ENCODE peak calls at places on chromosomes 16 and 17, in four cellular contexts. One of them, this sample, is unnamed.

GRCh38 chr17:2853111-2853721 is 57.0 kb downstream of the RAP1GAP2 start:
- DNase-seq in tibial nerve: no peak
- DNase-seq in fibroblast of pulmonary artery: peak; percentile 39
- DNase-seq in brain microvascular endothelial cell: peak; percentile 30
- DNase-seq in this sample: peak; percentile 49

GRCh38 chr16:89409161-89409711 is 81.1 kb downstream of the ANKRD11 start:
- DNase-seq in fibroblast of pulmonary artery: peak; percentile 38
- DNase-seq in brain microvascular endothelial cell: peak; percentile 14
- DNase-seq in tibial nerve: no peak
- DNase-seq in this sample: no peak

GRCh38 chr16:28531777-28532744 is 6.7 kb downstream of the NUPR1 start:
- DNase-seq in fibroblast of pulmonary artery: no peak
- DNase-seq in brain microvascular endothelial cell: no peak
- DNase-seq in tibial nerve: peak; percentile 83
- DNase-seq in this sample: peak; percentile 22

GRCh38 chr16:12998376-12999085 is 97.1 kb downstream of the SHISA9 start:
- DNase-seq in tibial nerve: no peak
- DNase-seq in brain microvascular endothelial cell: no peak
- DNase-seq in fibroblast of pulmonary artery: no peak
- DNase-seq in this sample: no peak

GRCh38 chr17:41308251-41308917 is 725 bp downstream of the KRTAP16-1 start:
- DNase-seq in brain microvascular endothelial cell: no peak
- DNase-seq in tibial nerve: no peak
- DNase-seq in fibroblast of pulmonary artery: no peak
- DNase-seq in this sample: no peak

GRCh38 chr16:27428035-27428785 is 26.2 kb downstream of the IL21R start:
- DNase-seq in tibial nerve: no peak
- DNase-seq in brain microvascular endothelial cell: no peak
- DNase-seq in fibroblast of pulmonary artery: no peak
- DNase-seq in this sample: no peak

GRCh38 chr16:27969574-27969973 is 93.9 kb downstream of the GSG1L start:
- DNase-seq in brain microvascular endothelial cell: no peak
- DNase-seq in tibial nerve: no peak
- DNase-seq in fibroblast of pulmonary artery: peak; percentile 30
- DNase-seq in this sample: peak; percentile 29

GRCh38 chr16:84081446-84081989 is 35.2 kb downstream of the MBTPS1 start:
- DNase-seq in tibial nerve: no peak
- DNase-seq in brain microvascular endothelial cell: no peak
- DNase-seq in fibroblast of pulmonary artery: no peak
- DNase-seq in this sample: no peak

GRCh38 chr16:87806246-87806607 is 40.4 kb upstream of the KLHDC4 start:
- DNase-seq in fibroblast of pulmonary artery: no peak
- DNase-seq in tibial nerve: no peak
- DNase-seq in brain microvascular endothelial cell: no peak
- DNase-seq in this sample: peak; percentile 27

GRCh38 chr17:40582328-40582901 is 17.1 kb upstream of the CCR7 start:
- DNase-seq in brain microvascular endothelial cell: no peak
- DNase-seq in fibroblast of pulmonary artery: peak; percentile 29
- DNase-seq in tibial nerve: no peak
- DNase-seq in this sample: no peak

GRCh38 chr17:20189322-20189721 is 180.2 kb downstream of the SPECC1 start:
- DNase-seq in fibroblast of pulmonary artery: peak; percentile 14
- DNase-seq in tibial nerve: no peak
- DNase-seq in brain microvascular endothelial cell: peak; percentile 47
- DNase-seq in this sample: peak; percentile 36

GRCh38 chr17:49108318-49108717 is 24.3 kb upstream of the B4GALNT2 start:
- DNase-seq in tibial nerve: no peak
- DNase-seq in brain microvascular endothelial cell: peak; percentile 89
- DNase-seq in fibroblast of pulmonary artery: peak; percentile 60
- DNase-seq in this sample: no peak

GRCh38 chr17:41212524-41213169 is 13.8 kb upstream of the KRTAP9-2 start:
- DNase-seq in fibroblast of pulmonary artery: no peak
- DNase-seq in brain microvascular endothelial cell: no peak
- DNase-seq in tibial nerve: no peak
- DNase-seq in this sample: no peak

GRCh38 chr16:4410335-4411075 is 5.9 kb downstream of the CORO7 start:
- DNase-seq in tibial nerve: no peak
- DNase-seq in fibroblast of pulmonary artery: peak; percentile 91
- DNase-seq in brain microvascular endothelial cell: peak; percentile 67
- DNase-seq in this sample: peak; percentile 99

GRCh38 chr17:66580178-66580577 is 254.7 kb upstream of the CACNG5 start:
- DNase-seq in tibial nerve: no peak
- DNase-seq in brain microvascular endothelial cell: peak; percentile 47
- DNase-seq in fibroblast of pulmonary artery: peak; percentile 40
- DNase-seq in this sample: peak; percentile 89

GRCh38 chr17:63545302-63545928 is 4.9 kb upstream of the DCAF7 start:
- DNase-seq in fibroblast of pulmonary artery: no peak
- DNase-seq in brain microvascular endothelial cell: no peak
- DNase-seq in tibial nerve: no peak
- DNase-seq in this sample: no peak

GRCh38 chr16:67528222-67528869 is at the start of gene RIPOR1:
- DNase-seq in fibroblast of pulmonary artery: no peak
- DNase-seq in brain microvascular endothelial cell: no peak
- DNase-seq in tibial nerve: no peak
- DNase-seq in this sample: no peak

GRCh38 chr17:28380572-28380907 is 9.0 kb downstream of the SARM1 start:
- DNase-seq in fibroblast of pulmonary artery: no peak
- DNase-seq in tibial nerve: no peak
- DNase-seq in brain microvascular endothelial cell: no peak
- DNase-seq in this sample: no peak

GRCh38 chr17:32516450-32516849 is 29.7 kb downstream of the CDK5R1 start:
- DNase-seq in brain microvascular endothelial cell: no peak
- DNase-seq in tibial nerve: no peak
- DNase-seq in fibroblast of pulmonary artery: no peak
- DNase-seq in this sample: no peak

GRCh38 chr17:74455025-74455585 is 11.3 kb upstream of the CD300A start:
- DNase-seq in fibroblast of pulmonary artery: no peak
- DNase-seq in tibial nerve: no peak
- DNase-seq in brain microvascular endothelial cell: no peak
- DNase-seq in this sample: no peak

GRCh38 chr17:60910415-60910814 is 232.8 kb downstream of the BCAS3 start:
- DNase-seq in tibial nerve: no peak
- DNase-seq in fibroblast of pulmonary artery: no peak
- DNase-seq in brain microvascular endothelial cell: no peak
- DNase-seq in this sample: no peak

GRCh38 chr17:5263441-5263840 is 18.6 kb upstream of the RABEP1 start:
- DNase-seq in brain microvascular endothelial cell: no peak
- DNase-seq in fibroblast of pulmonary artery: no peak
- DNase-seq in tibial nerve: no peak
- DNase-seq in this sample: no peak

GRCh38 chr17:63358111-63358839 is 87.8 kb downstream of the CYB561 start:
- DNase-seq in fibroblast of pulmonary artery: peak; percentile 82
- DNase-seq in tibial nerve: no peak
- DNase-seq in brain microvascular endothelial cell: peak; percentile 85
- DNase-seq in this sample: peak; percentile 81

GRCh38 chr16:2277466-2278271 is 9.7 kb upstream of the RNPS1 start:
- DNase-seq in brain microvascular endothelial cell: no peak
- DNase-seq in tibial nerve: no peak
- DNase-seq in fibroblast of pulmonary artery: no peak
- DNase-seq in this sample: no peak

GRCh38 chr16:28140788-28141618 is 70.8 kb downstream of the XPO6 start:
- DNase-seq in brain microvascular endothelial cell: no peak
- DNase-seq in fibroblast of pulmonary artery: peak; percentile 47
- DNase-seq in tibial nerve: no peak
- DNase-seq in this sample: peak; percentile 18

GRCh38 chr16:4537376-4538066 is 1.1 kb downstream of the CDIP1 start:
- DNase-seq in tibial nerve: no peak
- DNase-seq in fibroblast of pulmonary artery: no peak
- DNase-seq in brain microvascular endothelial cell: no peak
- DNase-seq in this sample: peak; percentile 25

GRCh38 chr17:73341350-73342056 is 29.7 kb upstream of the CDC42EP4 start:
- DNase-seq in fibroblast of pulmonary artery: no peak
- DNase-seq in brain microvascular endothelial cell: no peak
- DNase-seq in tibial nerve: no peak
- DNase-seq in this sample: no peak

GRCh38 chr17:59361916-59362810 is 30.7 kb downstream of the YPEL2 start:
- DNase-seq in brain microvascular endothelial cell: peak; percentile 87
- DNase-seq in tibial nerve: no peak
- DNase-seq in fibroblast of pulmonary artery: peak; percentile 72
- DNase-seq in this sample: peak; percentile 95

GRCh38 chr17:74493381-74493833 is 27.0 kb downstream of the CD300A start:
- DNase-seq in tibial nerve: peak; percentile 42
- DNase-seq in fibroblast of pulmonary artery: peak; percentile 74
- DNase-seq in brain microvascular endothelial cell: peak; percentile 63
- DNase-seq in this sample: peak; percentile 54

GRCh38 chr16:87586201-87586782 is 16.0 kb upstream of the JPH3 start:
- DNase-seq in tibial nerve: no peak
- DNase-seq in fibroblast of pulmonary artery: peak; percentile 59
- DNase-seq in brain microvascular endothelial cell: peak; percentile 72
- DNase-seq in this sample: peak; percentile 89

GRCh38 chr17:20159406-20160075 is 150.4 kb downstream of the SPECC1 start:
- DNase-seq in tibial nerve: no peak
- DNase-seq in fibroblast of pulmonary artery: no peak
- DNase-seq in brain microvascular endothelial cell: no peak
- DNase-seq in this sample: peak; percentile 74

GRCh38 chr16:73399486-73399885 is 351.6 kb upstream of the ZFHX3 start:
- DNase-seq in fibroblast of pulmonary artery: no peak
- DNase-seq in brain microvascular endothelial cell: no peak
- DNase-seq in tibial nerve: no peak
- DNase-seq in this sample: no peak

GRCh38 chr16:2490190-2491105 is 15.5 kb downstream of the TBC1D24 start:
- DNase-seq in tibial nerve: no peak
- DNase-seq in brain microvascular endothelial cell: no peak
- DNase-seq in fibroblast of pulmonary artery: no peak
- DNase-seq in this sample: no peak

GRCh38 chr17:38352245-38353083 is 820 bp downstream of the SOCS7 start:
- DNase-seq in brain microvascular endothelial cell: peak; percentile 10
- DNase-seq in fibroblast of pulmonary artery: peak; percentile 22
- DNase-seq in tibial nerve: no peak
- DNase-seq in this sample: peak; percentile 34
- H3K4me3 ChIP-seq in brain microvascular endothelial cell: peak overlapping the region; percentile 73
- H3K4me3 ChIP-seq in fibroblast of pulmonary artery: peak overlapping the region; percentile 71
- H3K4me3 ChIP-seq in tibial nerve: peak overlapping the region; percentile 85
- H3K4me3 ChIP-seq in this sample: peak overlapping the region; percentile 78

GRCh38 chr17:82769041-82769440 is 17.2 kb downstream of the TBCD start:
- DNase-seq in brain microvascular endothelial cell: no peak
- DNase-seq in tibial nerve: no peak
- DNase-seq in fibroblast of pulmonary artery: no peak
- DNase-seq in this sample: no peak
- TF ChIP-seq CTCF in brain microvascular endothelial cell: no peak
- TF ChIP-seq CTCF in tibial nerve: no peak
- TF ChIP-seq CTCF in fibroblast of pulmonary artery: no peak
- TF ChIP-seq CTCF in this sample: no peak

GRCh38 chr17:77527836-77528505 is 387.2 kb downstream of the SEC14L1 start:
- DNase-seq in tibial nerve: no peak
- DNase-seq in brain microvascular endothelial cell: no peak
- DNase-seq in fibroblast of pulmonary artery: no peak
- DNase-seq in this sample: no peak
- H3K4me3 ChIP-seq in tibial nerve: no peak overlapping the region
- H3K4me3 ChIP-seq in brain microvascular endothelial cell: peak overlapping the region; percentile 37
- H3K4me3 ChIP-seq in fibroblast of pulmonary artery: no peak overlapping the region
- H3K4me3 ChIP-seq in this sample: no peak overlapping the region

DNA sequence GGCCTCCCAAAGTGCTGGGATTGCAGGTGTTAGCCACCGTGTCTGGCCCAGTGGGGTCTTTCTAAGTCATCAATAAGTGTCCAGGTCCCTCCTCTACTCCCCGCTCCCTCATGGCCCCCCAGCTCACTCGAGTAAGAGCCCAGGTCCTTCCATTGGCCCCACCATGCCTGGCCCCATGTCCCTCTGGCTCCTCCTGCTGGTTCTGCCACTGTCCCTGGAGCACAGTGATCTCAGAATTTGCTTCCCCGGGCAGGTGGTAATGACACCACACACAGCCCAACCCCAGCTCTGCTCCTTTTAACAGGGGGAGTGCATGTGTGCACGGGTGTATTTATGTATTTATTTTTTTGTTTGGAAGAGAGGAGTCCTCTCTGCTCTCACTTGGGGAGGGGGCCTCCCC is 19.6 kb downstream of the MGAT5B start:
- DNase-seq in fibroblast of pulmonary artery: no peak
- DNase-seq in brain microvascular endothelial cell: no peak
- DNase-seq in tibial nerve: no peak
- DNase-seq in this sample: no peak
- TF ChIP-seq CTCF in fibroblast of pulmonary artery: peak; percentile 9
- TF ChIP-seq CTCF in brain microvascular endothelial cell: peak; percentile 46
- TF ChIP-seq CTCF in tibial nerve: no peak
- TF ChIP-seq CTCF in this sample: peak; percentile 16

GRCh38 chr16:964696-965395 is 5.9 kb downstream of the LMF1 start:
- DNase-seq in fibroblast of pulmonary artery: no peak
- DNase-seq in brain microvascular endothelial cell: no peak
- DNase-seq in tibial nerve: no peak
- DNase-seq in this sample: peak; percentile 35
- H3K4me3 ChIP-seq in fibroblast of pulmonary artery: no peak overlapping the region
- H3K4me3 ChIP-seq in brain microvascular endothelial cell: no peak overlapping the region
- H3K4me3 ChIP-seq in tibial nerve: no peak overlapping the region
- H3K4me3 ChIP-seq in this sample: peak overlapping the region; percentile 33